ENCODE peak calls at places on chromosomes 4 and X, in six cellular contexts. Q is HCEC 1CT, H is GM20000, N is ovary, P is heart right ventricle, K is RPMI7951. U is an unnamed sample.

GRCh38 chrX:40433160-40433559 is 147.6 kb upstream of the ATP6AP2 start:
- DNase-seq in N (no peak), H (no peak), P (no peak), Q (no peak), K (no peak), U (no peak)

GRCh38 chrX:137290011-137290410 is 256.2 kb upstream of the GPR101 start:
- DNase-seq in Q (no peak), K (no peak), P (no peak), H (no peak), N (no peak), U (no peak)

GRCh38 chr4:138875886-138876608 is 139.5 kb upstream of the NOCT start:
- DNase-seq in N (no peak), P (no peak), K (peak; percentile 58), Q (peak; percentile 55), H (no peak), U (peak; percentile 79)

GRCh38 chr4:107600456-107600855 is 119.6 kb downstream of the PAPSS1 start:
- DNase-seq in K (no peak), H (no peak), P (no peak), N (no peak), Q (peak; percentile 3), U (no peak)

GRCh38 chrX:70452143-70452733 is 7.6 kb downstream of the DLG3 start:
- DNase-seq in H (peak; percentile 74), K (peak; percentile 47), P (peak; percentile 52), N (peak; percentile 53), Q (peak; percentile 36), U (peak; percentile 48)

GRCh38 chr4:8314691-8315255 is 45.2 kb downstream of the HTRA3 start:
- DNase-seq in N (peak; percentile 7), P (no peak), Q (no peak), K (no peak), H (no peak), U (no peak)

GRCh38 chrX:1511829-1512228 is 25.2 kb downstream of the P2RY8 start:
- DNase-seq in K (no peak), P (no peak), H (no peak), N (no peak), Q (no peak), U (no peak)

GRCh38 chrX:124426824-124427223 is 80.5 kb downstream of the SH2D1A start:
- DNase-seq in H (no peak), N (no peak), Q (no peak), K (no peak), P (peak; percentile 2), U (peak; percentile 1)